ENCODE peak calls at places on chromosome 10, in five cellular contexts. Z is HuH-7, A is T-helper 17 cell, V is DMS153, L is GM12892. O is an unnamed sample.
A peak's percentile ranks its signal among the peaks of the same experiment; 100 is the strongest.

GRCh38 chr10:29896053-29896452 is 163.3 kb downstream of the JCAD start:
- DNase-seq in Z (no peak), A (no peak), V (no peak), L (no peak), O (no peak)

GRCh38 chr10:103666109-103666508 is 172.6 kb downstream of the NEURL1 start:
- DNase-seq in Z (peak; percentile 59), A (no peak), V (no peak), L (no peak), O (no peak)

GRCh38 chr10:2985729-2986232 is 81.6 kb upstream of the PFKP start:
- DNase-seq in Z (no peak), A (no peak), V (peak; percentile 82), L (no peak), O (no peak)

GRCh38 chr10:112658900-112659328 is 211.9 kb downstream of the VTI1A start:
- DNase-seq in Z (no peak), A (no peak), V (no peak), L (no peak), O (no peak)

GRCh38 chr10:12685261-12685861 is 316.2 kb downstream of the CCDC3 start:
- DNase-seq in Z (no peak), A (no peak), V (no peak), L (no peak), O (no peak)

GRCh38 chr10:108812296-108812695 is 1111.0 kb downstream of the XPNPEP1 start:
- DNase-seq in Z (no peak), A (no peak), V (no peak), L (no peak), O (no peak)

GRCh38 chr10:78724846-78725245 is 343.9 kb upstream of the ZMIZ1 start:
- DNase-seq in Z (no peak), A (no peak), V (no peak), L (no peak), O (no peak)

GRCh38 chr10:18545626-18546025 is 105.8 kb downstream of the NSUN6 start:
- DNase-seq in Z (no peak), A (no peak), V (no peak), L (no peak), O (no peak)

GRCh38 chr10:17344206-17344605 is 110.2 kb downstream of the ST8SIA6 start:
- DNase-seq in Z (no peak), A (no peak), V (no peak), L (no peak), O (no peak)